ENCODE peak calls at places on chromosomes 1 and 21, in five cellular contexts. F is right atrium auricular region, J is left colon, Z is Calu3, L is AG08395. I is an unnamed sample.

GRCh38 chr21:35178812-35179211 is 129.7 kb upstream of the RUNX1 start:
- DNase-seq in F (no peak), L (peak; percentile 49), Z (no peak), J (no peak), I (peak; percentile 4)

GRCh38 chr1:181100015-181100905 is 11.8 kb downstream of the IER5 start:
- DNase-seq in F (no peak), Z (no peak), J (no peak), L (no peak), I (no peak)

GRCh38 chr1:169109561-169110134 is 3.2 kb downstream of the ATP1B1 start:
- DNase-seq in F (peak; percentile 87), Z (peak; percentile 90), L (peak; percentile 38), J (peak; percentile 66), I (peak; percentile 75)

GRCh38 chr1:7278827-7279752 is 492.0 kb upstream of the VAMP3 start:
- DNase-seq in Z (no peak), F (no peak), L (no peak), J (no peak), I (no peak)

GRCh38 chr1:162554258-162554657 is 7.3 kb upstream of the UAP1 start:
- DNase-seq in Z (no peak), J (no peak), L (peak; percentile 26), F (no peak), I (no peak)

GRCh38 chr1:3671371-3672180 is 19.3 kb downstream of the TP73 start:
- DNase-seq in J (peak; percentile 25), F (no peak), Z (peak; percentile 30), L (no peak), I (no peak)

GRCh38 chr1:231605389-231606100 is 21.0 kb upstream of the DISC1 start:
- DNase-seq in Z (no peak), J (no peak), F (no peak), L (no peak), I (no peak)

GRCh38 chr1:45785583-45785982 is 17.8 kb upstream of the MAST2 start:
- DNase-seq in F (no peak), J (no peak), Z (no peak), L (no peak), I (no peak)

GRCh38 chr21:45054927-45055612 is 19.3 kb upstream of the ADARB1 start:
- DNase-seq in J (no peak), F (no peak), Z (no peak), L (no peak), I (no peak)

GRCh38 chr1:89126602-89127001 is 688 bp upstream of the GBP2 start:
- DNase-seq in J (no peak), F (no peak), L (no peak), Z (no peak), I (no peak)